ENCODE peak calls at places on chromosomes 4 and X, in seven cellular contexts. One of them, this sample, is unnamed.

GRCh38 chr4:169823685-169824084 is 65.9 kb upstream of the HPF1 start:
- DNase-seq in left ventricle myocardium inferior: no peak
- DNase-seq in GM23338: peak
- DNase-seq in cardiac muscle cell: peak
- DNase-seq in OCI-LY7: peak
- DNase-seq in right lobe of liver: peak
- DNase-seq in osteoblast: peak
- DNase-seq in this sample: peak

GRCh38 chrX:131816551-131817136 is 206.5 kb upstream of the STK26 start:
- DNase-seq in GM23338: no peak
- DNase-seq in cardiac muscle cell: no peak
- DNase-seq in left ventricle myocardium inferior: no peak
- DNase-seq in OCI-LY7: peak
- DNase-seq in osteoblast: no peak
- DNase-seq in right lobe of liver: no peak
- DNase-seq in this sample: no peak

GRCh38 chr4:110245567-110245966 is 47.2 kb upstream of the ELOVL6 start:
- DNase-seq in left ventricle myocardium inferior: no peak
- DNase-seq in right lobe of liver: no peak
- DNase-seq in GM23338: no peak
- DNase-seq in OCI-LY7: no peak
- DNase-seq in osteoblast: peak
- DNase-seq in cardiac muscle cell: peak
- DNase-seq in this sample: peak

GRCh38 chr4:152805818-152806217 is 26.1 kb downstream of the ARFIP1 start:
- DNase-seq in osteoblast: no peak
- DNase-seq in left ventricle myocardium inferior: no peak
- DNase-seq in OCI-LY7: no peak
- DNase-seq in right lobe of liver: no peak
- DNase-seq in GM23338: no peak
- DNase-seq in cardiac muscle cell: no peak
- DNase-seq in this sample: peak

GRCh38 chrX:26253526-26253925 is 37.6 kb downstream of the MAGEB5 start:
- DNase-seq in left ventricle myocardium inferior: no peak
- DNase-seq in cardiac muscle cell: no peak
- DNase-seq in GM23338: no peak
- DNase-seq in right lobe of liver: no peak
- DNase-seq in OCI-LY7: no peak
- DNase-seq in osteoblast: no peak
- DNase-seq in this sample: no peak

GRCh38 chr4:152590179-152591031 is 54.5 kb upstream of the FBXW7 start:
- DNase-seq in GM23338: no peak
- DNase-seq in OCI-LY7: no peak
- DNase-seq in osteoblast: peak
- DNase-seq in right lobe of liver: no peak
- DNase-seq in left ventricle myocardium inferior: no peak
- DNase-seq in cardiac muscle cell: peak
- DNase-seq in this sample: peak

GRCh38 chr4:153115322-153116100 is 88.7 kb upstream of the TRIM2 start:
- DNase-seq in osteoblast: peak
- DNase-seq in left ventricle myocardium inferior: no peak
- DNase-seq in right lobe of liver: no peak
- DNase-seq in cardiac muscle cell: peak
- DNase-seq in GM23338: no peak
- DNase-seq in OCI-LY7: peak
- DNase-seq in this sample: peak

GRCh38 chrX:134236690-134237362 is at the start of gene CCDC160:
- DNase-seq in right lobe of liver: peak
- DNase-seq in GM23338: peak
- DNase-seq in left ventricle myocardium inferior: peak
- DNase-seq in cardiac muscle cell: peak
- DNase-seq in OCI-LY7: no peak
- DNase-seq in osteoblast: no peak
- DNase-seq in this sample: peak

GRCh38 chrX:22063284-22063683 is 31.2 kb downstream of the PHEX start:
- DNase-seq in GM23338: no peak
- DNase-seq in OCI-LY7: peak
- DNase-seq in left ventricle myocardium inferior: no peak
- DNase-seq in cardiac muscle cell: peak
- DNase-seq in osteoblast: no peak
- DNase-seq in right lobe of liver: no peak
- DNase-seq in this sample: peak

GRCh38 chrX:120015145-120016067 is 62.1 kb downstream of the RHOXF2B start:
- DNase-seq in cardiac muscle cell: peak
- DNase-seq in left ventricle myocardium inferior: no peak
- DNase-seq in OCI-LY7: no peak
- DNase-seq in GM23338: peak
- DNase-seq in osteoblast: no peak
- DNase-seq in right lobe of liver: no peak
- DNase-seq in this sample: peak

GRCh38 chr4:123505077-123505456 is 108.5 kb downstream of the SPRY1 start:
- DNase-seq in osteoblast: peak
- DNase-seq in cardiac muscle cell: peak
- DNase-seq in left ventricle myocardium inferior: no peak
- DNase-seq in GM23338: peak
- DNase-seq in OCI-LY7: peak
- DNase-seq in right lobe of liver: no peak
- DNase-seq in this sample: no peak

GRCh38 chr4:11748169-11748872 is 319.6 kb upstream of the HS3ST1 start:
- DNase-seq in OCI-LY7: no peak
- DNase-seq in osteoblast: peak
- DNase-seq in right lobe of liver: no peak
- DNase-seq in cardiac muscle cell: peak
- DNase-seq in GM23338: no peak
- DNase-seq in left ventricle myocardium inferior: no peak
- DNase-seq in this sample: peak

GRCh38 chr4:185534850-185535761 is at the start of gene PDLIM3:
- DNase-seq in cardiac muscle cell: peak
- DNase-seq in GM23338: peak
- DNase-seq in osteoblast: peak
- DNase-seq in OCI-LY7: no peak
- DNase-seq in right lobe of liver: peak
- DNase-seq in left ventricle myocardium inferior: peak
- DNase-seq in this sample: peak

GRCh38 chr4:1464581-1465171 is 58.4 kb upstream of the NKX1-1 start:
- DNase-seq in right lobe of liver: no peak
- DNase-seq in cardiac muscle cell: no peak
- DNase-seq in OCI-LY7: no peak
- DNase-seq in osteoblast: peak
- DNase-seq in left ventricle myocardium inferior: no peak
- DNase-seq in GM23338: no peak
- DNase-seq in this sample: no peak

GRCh38 chrX:123835661-123836371 is 24.0 kb upstream of the XIAP start:
- DNase-seq in OCI-LY7: no peak
- DNase-seq in cardiac muscle cell: peak
- DNase-seq in GM23338: no peak
- DNase-seq in osteoblast: no peak
- DNase-seq in left ventricle myocardium inferior: no peak
- DNase-seq in right lobe of liver: no peak
- DNase-seq in this sample: peak

GRCh38 chrX:47206316-47206715 is 12.2 kb upstream of the CDK16 start:
- DNase-seq in osteoblast: peak
- DNase-seq in cardiac muscle cell: no peak
- DNase-seq in GM23338: no peak
- DNase-seq in OCI-LY7: no peak
- DNase-seq in right lobe of liver: no peak
- DNase-seq in left ventricle myocardium inferior: no peak
- DNase-seq in this sample: peak

GRCh38 chr4:142091691-142092182 is 455.4 kb downstream of the IL15 start:
- DNase-seq in GM23338: no peak
- DNase-seq in cardiac muscle cell: peak
- DNase-seq in left ventricle myocardium inferior: no peak
- DNase-seq in right lobe of liver: no peak
- DNase-seq in osteoblast: peak
- DNase-seq in OCI-LY7: no peak
- DNase-seq in this sample: peak

GRCh38 chr4:1479454-1479853 is 73.2 kb upstream of the NKX1-1 start:
- DNase-seq in right lobe of liver: peak
- DNase-seq in GM23338: no peak
- DNase-seq in left ventricle myocardium inferior: no peak
- DNase-seq in OCI-LY7: no peak
- DNase-seq in cardiac muscle cell: no peak
- DNase-seq in osteoblast: peak
- DNase-seq in this sample: no peak

GRCh38 chrX:118698516-118699247 is 28.7 kb upstream of the IL13RA1 start:
- DNase-seq in osteoblast: no peak
- DNase-seq in right lobe of liver: no peak
- DNase-seq in cardiac muscle cell: no peak
- DNase-seq in OCI-LY7: peak
- DNase-seq in left ventricle myocardium inferior: no peak
- DNase-seq in GM23338: no peak
- DNase-seq in this sample: peak

GRCh38 chr4:10003666-10004065 is 17.6 kb downstream of the SLC2A9 start:
- DNase-seq in GM23338: no peak
- DNase-seq in right lobe of liver: no peak
- DNase-seq in OCI-LY7: no peak
- DNase-seq in cardiac muscle cell: no peak
- DNase-seq in osteoblast: no peak
- DNase-seq in left ventricle myocardium inferior: no peak
- DNase-seq in this sample: peak

GRCh38 chr4:8092282-8092681 is 66.3 kb downstream of the ABLIM2 start:
- DNase-seq in GM23338: no peak
- DNase-seq in OCI-LY7: no peak
- DNase-seq in right lobe of liver: no peak
- DNase-seq in left ventricle myocardium inferior: no peak
- DNase-seq in osteoblast: no peak
- DNase-seq in cardiac muscle cell: no peak
- DNase-seq in this sample: no peak

GRCh38 chr4:3767569-3768288 is 1.5 kb downstream of the ADRA2C start:
- DNase-seq in cardiac muscle cell: peak
- DNase-seq in osteoblast: no peak
- DNase-seq in OCI-LY7: no peak
- DNase-seq in right lobe of liver: no peak
- DNase-seq in left ventricle myocardium inferior: no peak
- DNase-seq in GM23338: peak
- DNase-seq in this sample: peak

GRCh38 chr4:128840711-128841318 is 31.3 kb downstream of the JADE1 start:
- DNase-seq in left ventricle myocardium inferior: no peak
- DNase-seq in cardiac muscle cell: no peak
- DNase-seq in right lobe of liver: no peak
- DNase-seq in OCI-LY7: no peak
- DNase-seq in osteoblast: no peak
- DNase-seq in GM23338: no peak
- DNase-seq in this sample: no peak

DNA sequence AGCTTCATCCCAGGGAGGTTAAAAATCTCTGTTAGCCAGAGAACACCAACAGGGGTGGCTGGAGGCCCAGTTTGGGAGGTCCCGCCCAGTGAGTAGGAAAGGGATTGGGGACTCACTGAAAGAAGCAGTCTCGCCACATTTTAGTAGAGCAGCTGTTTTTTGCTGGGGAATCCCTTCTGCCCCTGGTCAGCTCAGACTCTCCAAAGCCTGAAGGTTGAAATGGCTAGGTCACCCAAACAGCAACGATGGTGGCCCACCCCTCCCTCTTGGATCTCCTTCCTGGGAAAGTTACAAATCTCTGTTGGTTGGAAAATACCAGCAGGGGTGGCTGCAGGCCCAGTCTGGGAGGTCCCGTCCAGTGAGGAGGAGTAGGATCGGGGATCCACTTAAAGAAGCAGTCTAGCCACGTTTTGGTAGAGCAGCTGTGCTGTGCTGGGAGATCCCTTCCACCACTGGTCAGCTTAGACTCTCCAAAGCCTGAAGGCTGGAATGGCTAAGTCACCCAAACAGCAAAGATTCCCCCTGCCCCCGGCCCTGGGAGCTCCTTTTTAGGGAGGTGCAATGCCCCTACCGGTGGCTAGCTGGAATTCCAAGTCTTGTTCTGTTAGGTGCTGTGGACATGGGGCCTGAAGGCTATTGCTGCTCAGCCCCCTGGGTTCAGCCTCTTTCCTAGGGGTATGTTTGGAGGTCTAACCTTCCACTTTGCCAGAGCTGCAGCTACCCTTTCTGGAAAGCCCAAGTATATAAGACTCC is 40.0 kb upstream of the TEX13A start:
- DNase-seq in left ventricle myocardium inferior: peak
- DNase-seq in GM23338: no peak
- DNase-seq in cardiac muscle cell: no peak
- DNase-seq in osteoblast: no peak
- DNase-seq in OCI-LY7: no peak
- DNase-seq in right lobe of liver: no peak
- DNase-seq in this sample: no peak
- TF ChIP-seq CTCF in left ventricle myocardium inferior: no peak
- TF ChIP-seq CTCF in GM23338: peak
- TF ChIP-seq CTCF in cardiac muscle cell: no peak
- TF ChIP-seq CTCF in osteoblast: no peak
- TF ChIP-seq CTCF in OCI-LY7: no peak
- TF ChIP-seq CTCF in right lobe of liver: no peak
- TF ChIP-seq CTCF in this sample: no peak

DNA sequence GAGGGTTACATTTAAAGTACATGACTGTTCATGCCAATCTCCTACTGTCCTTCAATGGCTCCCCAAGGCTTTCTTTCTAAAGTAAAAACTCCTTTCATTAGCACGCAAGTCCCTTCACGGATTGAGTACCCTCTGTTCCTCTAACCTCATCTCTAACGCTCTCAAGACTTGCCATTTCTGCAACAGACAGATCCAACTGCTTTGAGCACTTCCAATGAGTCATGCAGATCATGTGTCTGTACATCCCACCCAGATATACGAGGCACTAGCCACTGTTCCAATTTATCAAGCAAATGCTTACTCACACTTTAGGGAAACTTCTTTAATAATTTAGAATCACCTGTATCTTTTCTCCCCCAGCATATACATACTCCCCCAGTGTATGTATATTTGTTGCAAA is 332.5 kb upstream of the ZFP42 start:
- DNase-seq in cardiac muscle cell: no peak
- DNase-seq in right lobe of liver: no peak
- DNase-seq in left ventricle myocardium inferior: no peak
- DNase-seq in osteoblast: peak
- DNase-seq in GM23338: no peak
- DNase-seq in OCI-LY7: no peak
- DNase-seq in this sample: peak
- TF ChIP-seq CTCF in cardiac muscle cell: no peak
- TF ChIP-seq CTCF in right lobe of liver: no peak
- TF ChIP-seq CTCF in left ventricle myocardium inferior: no peak
- TF ChIP-seq CTCF in osteoblast: no peak
- TF ChIP-seq CTCF in GM23338: no peak
- TF ChIP-seq CTCF in OCI-LY7: no peak
- TF ChIP-seq CTCF in this sample: no peak

GRCh38 chrX:153400146-153401132 is 711 bp downstream of the PNMA6E start:
- DNase-seq in osteoblast: peak
- DNase-seq in GM23338: peak
- DNase-seq in OCI-LY7: peak
- DNase-seq in right lobe of liver: no peak
- DNase-seq in left ventricle myocardium inferior: no peak
- DNase-seq in cardiac muscle cell: peak
- DNase-seq in this sample: no peak
- TF ChIP-seq CTCF in osteoblast: peak
- TF ChIP-seq CTCF in GM23338: peak
- TF ChIP-seq CTCF in OCI-LY7: peak
- TF ChIP-seq CTCF in right lobe of liver: peak
- TF ChIP-seq CTCF in left ventricle myocardium inferior: peak
- TF ChIP-seq CTCF in cardiac muscle cell: peak
- TF ChIP-seq CTCF in this sample: peak

DNA sequence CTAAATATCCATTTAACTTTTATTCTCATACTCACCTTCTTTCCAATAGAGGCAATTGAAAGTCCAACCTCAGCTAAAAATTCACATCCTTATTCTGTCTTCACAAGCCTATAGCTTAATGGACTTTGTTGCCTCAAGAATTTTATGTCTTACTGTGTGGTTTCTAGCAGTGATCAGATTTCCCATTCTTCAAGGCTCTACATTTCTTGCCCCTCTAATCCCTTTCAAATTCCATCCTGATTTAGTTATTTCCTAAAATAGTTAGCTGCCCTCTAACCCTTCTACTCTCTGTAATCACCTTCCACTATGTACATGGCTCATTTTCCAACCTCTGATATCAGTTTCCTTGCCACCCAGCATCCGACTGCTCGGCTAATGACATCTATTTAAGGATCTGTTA is 204.1 kb upstream of the CENPE start:
- DNase-seq in GM23338: no peak
- DNase-seq in right lobe of liver: no peak
- DNase-seq in cardiac muscle cell: no peak
- DNase-seq in left ventricle myocardium inferior: no peak
- DNase-seq in osteoblast: no peak
- DNase-seq in OCI-LY7: no peak
- DNase-seq in this sample: no peak
- TF ChIP-seq CTCF in GM23338: no peak
- TF ChIP-seq CTCF in right lobe of liver: no peak
- TF ChIP-seq CTCF in cardiac muscle cell: no peak
- TF ChIP-seq CTCF in left ventricle myocardium inferior: no peak
- TF ChIP-seq CTCF in osteoblast: no peak
- TF ChIP-seq CTCF in OCI-LY7: no peak
- TF ChIP-seq CTCF in this sample: no peak

This sample was measured in epithelial cell of esophagus.